ENCODE peak calls at places on chromosomes 16 and 17, in five cellular contexts. O, P, A, K and J are unnamed samples.

GRCh38 chr17:50102164-50102991 is 7.2 kb downstream of the PDK2 start:
- DNase-seq in O (no peak), P (no peak), A (peak; percentile 91), K (no peak), J (no peak)

GRCh38 chr17:5047446-5047845 is 12.2 kb upstream of the SLC52A1 start:
- DNase-seq in O (no peak), P (no peak), A (no peak), K (no peak), J (no peak)

GRCh38 chr16:65097296-65097695 is 24.6 kb downstream of the CDH11 start:
- DNase-seq in O (no peak), P (no peak), A (no peak), K (no peak), J (no peak)

GRCh38 chr17:8151120-8151640 is 1.0 kb downstream of the PER1 start:
- DNase-seq in O (peak; percentile 85), P (peak; percentile 89), A (peak; percentile 95), K (peak; percentile 42), J (no peak)

GRCh38 chr17:72643575-72644216 is 448.8 kb downstream of the SLC39A11 start:
- DNase-seq in O (no peak), P (no peak), A (no peak), K (no peak), J (no peak)

GRCh38 chr17:77209330-77209748 is 68.6 kb downstream of the SEC14L1 start:
- DNase-seq in O (no peak), P (no peak), A (no peak), K (peak; percentile 54), J (peak; percentile 71)

GRCh38 chr17:42153919-42154491 is 784 bp downstream of the RAB5C start:
- DNase-seq in O (no peak), P (peak; percentile 31), A (no peak), K (no peak), J (no peak)

GRCh38 chr16:69382421-69382820 is 3.4 kb downstream of the TERF2 start:
- DNase-seq in O (no peak), P (no peak), A (no peak), K (no peak), J (no peak)

GRCh38 chr17:41739661-41740352 is 5.4 kb upstream of the HAP1 start:
- DNase-seq in O (no peak), P (peak; percentile 5), A (no peak), K (no peak), J (no peak)

GRCh38 chr17:41666336-41666680 is 22.4 kb upstream of the EIF1 start:
- DNase-seq in O (peak; percentile 49), P (peak; percentile 33), A (peak; percentile 48), K (peak; percentile 86), J (peak; percentile 30)

GRCh38 chr16:15782573-15783365 is 74.1 kb downstream of the MYH11 start:
- DNase-seq in O (no peak), P (no peak), A (no peak), K (no peak), J (no peak)

GRCh38 chr17:59830846-59831486 is 61.8 kb downstream of the TUBD1 start:
- DNase-seq in O (no peak), P (no peak), A (no peak), K (no peak), J (no peak)

GRCh38 chr16:89599451-89599858 is 14.0 kb upstream of the DPEP1 start:
- DNase-seq in O (no peak), P (no peak), A (no peak), K (peak; percentile 47), J (no peak)

GRCh38 chr16:80347900-80348299 is 192.9 kb upstream of the DYNLRB2 start:
- DNase-seq in O (peak; percentile 13), P (peak; percentile 7), A (peak; percentile 78), K (no peak), J (no peak)

GRCh38 chr17:21539146-21539545 is 153.2 kb upstream of the KCNJ18 start:
- DNase-seq in O (no peak), P (peak; percentile 82), A (no peak), K (no peak), J (no peak)

GRCh38 chr17:77385750-77386501 is 245.2 kb downstream of the SEC14L1 start:
- DNase-seq in O (no peak), P (peak; percentile 66), A (peak; percentile 75), K (no peak), J (no peak)

GRCh38 chr16:47197536-47198179 is 53.9 kb upstream of the NETO2 start:
- DNase-seq in O (no peak), P (peak; percentile 72), A (peak; percentile 75), K (no peak), J (no peak)

GRCh38 chr16:13351222-13351621 is 449.8 kb downstream of the SHISA9 start:
- DNase-seq in O (no peak), P (no peak), A (no peak), K (no peak), J (no peak)

GRCh38 chr17:46727572-46728348 is 90.7 kb downstream of the WNT3 start:
- DNase-seq in O (no peak), P (peak; percentile 79), A (no peak), K (no peak), J (no peak)

GRCh38 chr17:80497726-80498241 is 21.4 kb upstream of the NPTX1 start:
- DNase-seq in O (no peak), P (no peak), A (no peak), K (no peak), J (no peak)

GRCh38 chr17:72151565-72152391 is 31.0 kb downstream of the SOX9 start:
- DNase-seq in O (peak; percentile 85), P (peak; percentile 64), A (peak; percentile 74), K (no peak), J (no peak)

GRCh38 chr17:1002771-1003555 is 6.0 kb downstream of the TIMM22 start:
- DNase-seq in O (peak; percentile 74), P (peak; percentile 81), A (peak; percentile 63), K (no peak), J (no peak)

GRCh38 chr17:75749545-75750389 is 15.2 kb downstream of the GALK1 start:
- DNase-seq in O (peak; percentile 69), P (peak; percentile 71), A (peak; percentile 93), K (peak; percentile 78), J (peak; percentile 50)

GRCh38 chr17:78933959-78934568 is 8.9 kb upstream of the TIMP2 start:
- DNase-seq in O (peak; percentile 87), P (peak; percentile 99), A (peak; percentile 97), K (peak; percentile 84), J (peak; percentile 91)

GRCh38 chr16:48247311-48247710 is at the start of gene ABCC11:
- DNase-seq in O (no peak), P (no peak), A (no peak), K (no peak), J (no peak)

GRCh38 chr17:75869282-75870141 is 8.9 kb downstream of the TRIM47 start:
- DNase-seq in O (peak; percentile 83), P (peak; percentile 87), A (peak; percentile 84), K (peak; percentile 22), J (no peak)

GRCh38 chr17:49777577-49777976 is 10.9 kb upstream of the KAT7 start:
- DNase-seq in O (no peak), P (no peak), A (no peak), K (no peak), J (no peak)

GRCh38 chr17:32445976-32446375 is 1.7 kb downstream of the PSMD11 start:
- DNase-seq in O (no peak), P (peak; percentile 53), A (no peak), K (no peak), J (no peak)

GRCh38 chr17:68310141-68310540 is 18.8 kb downstream of the ARSG start:
- DNase-seq in O (no peak), P (no peak), A (no peak), K (no peak), J (no peak)

GRCh38 chr16:49961087-49961486 is 63.9 kb upstream of the CNEP1R1 start:
- DNase-seq in O (no peak), P (peak; percentile 75), A (no peak), K (no peak), J (no peak)

GRCh38 chr17:39527220-39527813 is 66.0 kb downstream of the CDK12 start:
- DNase-seq in O (no peak), P (peak; percentile 19), A (no peak), K (peak; percentile 20), J (no peak)

GRCh38 chr17:76948726-76949342 is 80.6 kb downstream of the MGAT5B start:
- DNase-seq in O (no peak), P (no peak), A (no peak), K (no peak), J (peak; percentile 53)